ENCODE peak calls at places on chromosomes 2 and 18, in seven cellular contexts. One of them, this sample, is unnamed. For H3K9me3, the result is how much of the 10 kb centered on the place peaks cover.

GRCh38 chr2:233343171-233343705 is 11.1 kb upstream of the DGKD start:
- DNase-seq in A549: no peak
- DNase-seq in fibroblast of lung: no peak
- DNase-seq in H9: no peak
- DNase-seq in GM12878: no peak
- DNase-seq in neural progenitor cell: no peak
- DNase-seq in H1: no peak
- DNase-seq in this sample: no peak

GRCh38 chr2:96763511-96764252 is 3.0 kb downstream of the CNNM4 start:
- DNase-seq in A549: no peak
- DNase-seq in fibroblast of lung: no peak
- DNase-seq in H9: peak
- DNase-seq in GM12878: no peak
- DNase-seq in neural progenitor cell: peak
- DNase-seq in H1: peak
- DNase-seq in this sample: peak

GRCh38 chr2:189147361-189147760 is 32.2 kb downstream of the COL5A2 start:
- DNase-seq in A549: no peak
- DNase-seq in fibroblast of lung: no peak
- DNase-seq in H9: no peak
- DNase-seq in GM12878: no peak
- DNase-seq in neural progenitor cell: no peak
- DNase-seq in H1: no peak
- DNase-seq in this sample: no peak

GRCh38 chr2:29700560-29700959 is 220.8 kb downstream of the ALK start:
- DNase-seq in A549: no peak
- DNase-seq in fibroblast of lung: no peak
- DNase-seq in H9: no peak
- DNase-seq in GM12878: no peak
- DNase-seq in neural progenitor cell: no peak
- DNase-seq in H1: no peak
- DNase-seq in this sample: no peak

GRCh38 chr2:135785032-135785431 is 43.4 kb downstream of the UBXN4 start:
- DNase-seq in A549: no peak
- DNase-seq in fibroblast of lung: no peak
- DNase-seq in H9: no peak
- DNase-seq in GM12878: no peak
- DNase-seq in neural progenitor cell: no peak
- DNase-seq in H1: no peak
- DNase-seq in this sample: no peak

GRCh38 chr2:20008703-20009102 is 3.8 kb downstream of the MATN3 start:
- DNase-seq in A549: peak
- DNase-seq in fibroblast of lung: no peak
- DNase-seq in H9: no peak
- DNase-seq in GM12878: no peak
- DNase-seq in neural progenitor cell: no peak
- DNase-seq in H1: no peak
- DNase-seq in this sample: peak

GRCh38 chr2:200616193-200616592 is 30.4 kb downstream of the AOX1 start:
- DNase-seq in A549: no peak
- DNase-seq in fibroblast of lung: no peak
- DNase-seq in H9: no peak
- DNase-seq in GM12878: no peak
- DNase-seq in neural progenitor cell: no peak
- DNase-seq in H1: no peak
- DNase-seq in this sample: no peak

GRCh38 chr2:50118951-50119702 is 912.8 kb downstream of the NRXN1 start:
- DNase-seq in A549: no peak
- DNase-seq in fibroblast of lung: no peak
- DNase-seq in H9: peak
- DNase-seq in GM12878: no peak
- DNase-seq in neural progenitor cell: peak
- DNase-seq in H1: no peak
- DNase-seq in this sample: no peak

GRCh38 chr2:223545830-223546229 is 56.3 kb downstream of the SCG2 start:
- DNase-seq in A549: no peak
- DNase-seq in fibroblast of lung: peak
- DNase-seq in H9: no peak
- DNase-seq in GM12878: no peak
- DNase-seq in neural progenitor cell: no peak
- DNase-seq in H1: no peak
- DNase-seq in this sample: no peak

GRCh38 chr2:179842498-179843153 is 18.8 kb downstream of the ZNF385B start:
- DNase-seq in A549: peak
- DNase-seq in fibroblast of lung: peak
- DNase-seq in H9: peak
- DNase-seq in GM12878: no peak
- DNase-seq in neural progenitor cell: peak
- DNase-seq in H1: peak
- DNase-seq in this sample: peak

GRCh38 chr2:204353823-204354222 is 191.5 kb upstream of the PARD3B start:
- DNase-seq in A549: no peak
- DNase-seq in fibroblast of lung: peak
- DNase-seq in H9: no peak
- DNase-seq in GM12878: no peak
- DNase-seq in neural progenitor cell: no peak
- DNase-seq in H1: no peak
- DNase-seq in this sample: no peak

GRCh38 chr2:15825276-15826060 is 114.9 kb upstream of the MYCN start:
- DNase-seq in A549: no peak
- DNase-seq in fibroblast of lung: no peak
- DNase-seq in H9: no peak
- DNase-seq in GM12878: no peak
- DNase-seq in neural progenitor cell: peak
- DNase-seq in H1: no peak
- DNase-seq in this sample: no peak

GRCh38 chr2:229154381-229154780 is 116.7 kb downstream of the PID1 start:
- DNase-seq in A549: no peak
- DNase-seq in fibroblast of lung: no peak
- DNase-seq in H9: no peak
- DNase-seq in GM12878: no peak
- DNase-seq in neural progenitor cell: no peak
- DNase-seq in H1: no peak
- DNase-seq in this sample: no peak

GRCh38 chr2:237700583-237701032 is 73.2 kb downstream of the LRRFIP1 start:
- DNase-seq in A549: no peak
- DNase-seq in fibroblast of lung: peak
- DNase-seq in H9: no peak
- DNase-seq in GM12878: peak
- DNase-seq in neural progenitor cell: no peak
- DNase-seq in H1: no peak
- DNase-seq in this sample: peak

GRCh38 chr18:26540041-26540628 is 8.2 kb downstream of the KCTD1 start:
- DNase-seq in A549: peak
- DNase-seq in fibroblast of lung: no peak
- DNase-seq in H9: no peak
- DNase-seq in GM12878: no peak
- DNase-seq in neural progenitor cell: no peak
- DNase-seq in H1: no peak
- DNase-seq in this sample: no peak

GRCh38 chr2:230968921-230969672 is 26.8 kb upstream of the SPATA3 start:
- DNase-seq in A549: no peak
- DNase-seq in fibroblast of lung: no peak
- DNase-seq in H9: no peak
- DNase-seq in GM12878: no peak
- DNase-seq in neural progenitor cell: no peak
- DNase-seq in H1: no peak
- DNase-seq in this sample: no peak

GRCh38 chr2:101251844-101252407 is 760 bp upstream of the CNOT11 start:
- DNase-seq in A549: peak
- DNase-seq in fibroblast of lung: no peak
- DNase-seq in H9: peak
- DNase-seq in GM12878: no peak
- DNase-seq in neural progenitor cell: peak
- DNase-seq in H1: peak
- DNase-seq in this sample: peak

GRCh38 chr2:218368621-218369153 is 12.0 kb downstream of the CATIP start:
- DNase-seq in A549: no peak
- DNase-seq in fibroblast of lung: peak
- DNase-seq in H9: peak
- DNase-seq in GM12878: no peak
- DNase-seq in neural progenitor cell: peak
- DNase-seq in H1: peak
- DNase-seq in this sample: no peak

GRCh38 chr2:166373951-166374350 is 1.8 kb downstream of the SCN9A start:
- DNase-seq in A549: peak
- DNase-seq in fibroblast of lung: peak
- DNase-seq in H9: no peak
- DNase-seq in GM12878: no peak
- DNase-seq in neural progenitor cell: no peak
- DNase-seq in H1: no peak
- DNase-seq in this sample: peak

GRCh38 chr2:130728549-130729310 is at the start of gene GPR148:
- DNase-seq in A549: no peak
- DNase-seq in fibroblast of lung: no peak
- DNase-seq in H9: no peak
- DNase-seq in GM12878: no peak
- DNase-seq in neural progenitor cell: no peak
- DNase-seq in H1: no peak
- DNase-seq in this sample: no peak

GRCh38 chr2:105950521-105951389 is 206.0 kb downstream of the NCK2 start:
- DNase-seq in A549: no peak
- DNase-seq in fibroblast of lung: no peak
- DNase-seq in H9: peak
- DNase-seq in GM12878: no peak
- DNase-seq in neural progenitor cell: peak
- DNase-seq in H1: peak
- DNase-seq in this sample: peak

GRCh38 chr2:215769246-215769645 is 244.1 kb downstream of the MREG start:
- DNase-seq in A549: no peak
- DNase-seq in fibroblast of lung: no peak
- DNase-seq in H9: no peak
- DNase-seq in GM12878: no peak
- DNase-seq in neural progenitor cell: no peak
- DNase-seq in H1: no peak
- DNase-seq in this sample: no peak

GRCh38 chr18:31683968-31684278 is 458 bp downstream of the B4GALT6 start:
- DNase-seq in A549: no peak
- DNase-seq in fibroblast of lung: no peak
- DNase-seq in H9: no peak
- DNase-seq in GM12878: no peak
- DNase-seq in neural progenitor cell: no peak
- DNase-seq in H1: no peak
- DNase-seq in this sample: no peak

DNA sequence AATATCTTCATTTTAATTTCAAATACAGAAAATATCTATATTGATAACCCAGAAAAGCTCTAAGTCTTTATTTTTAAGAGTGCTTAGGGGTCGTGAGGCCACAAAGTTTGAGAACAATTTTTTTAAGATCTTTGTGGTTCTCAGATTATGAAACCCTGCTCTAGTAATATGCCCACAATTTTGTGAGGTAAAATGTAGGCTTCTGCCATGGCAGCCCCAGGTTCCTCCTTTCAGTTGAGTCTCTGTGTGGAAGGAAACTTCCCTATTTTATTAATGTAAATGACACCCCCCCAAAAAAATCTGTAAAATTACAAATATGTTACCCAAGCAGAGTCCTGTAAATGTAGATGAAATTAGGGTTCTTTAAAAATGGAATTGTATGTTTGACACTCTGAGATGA is 600.5 kb downstream of the SATB2 start:
- DNase-seq in A549: no peak
- DNase-seq in fibroblast of lung: no peak
- DNase-seq in H9: no peak
- DNase-seq in GM12878: no peak
- DNase-seq in neural progenitor cell: no peak
- DNase-seq in H1: no peak
- DNase-seq in this sample: no peak
- H3K9me3 ChIP-seq in A549: under half
- H3K9me3 ChIP-seq in fibroblast of lung: under half
- H3K9me3 ChIP-seq in H9: under half
- H3K9me3 ChIP-seq in GM12878: under half
- H3K9me3 ChIP-seq in neural progenitor cell: under half
- H3K9me3 ChIP-seq in H1: under half
- H3K9me3 ChIP-seq in this sample: under half

DNA sequence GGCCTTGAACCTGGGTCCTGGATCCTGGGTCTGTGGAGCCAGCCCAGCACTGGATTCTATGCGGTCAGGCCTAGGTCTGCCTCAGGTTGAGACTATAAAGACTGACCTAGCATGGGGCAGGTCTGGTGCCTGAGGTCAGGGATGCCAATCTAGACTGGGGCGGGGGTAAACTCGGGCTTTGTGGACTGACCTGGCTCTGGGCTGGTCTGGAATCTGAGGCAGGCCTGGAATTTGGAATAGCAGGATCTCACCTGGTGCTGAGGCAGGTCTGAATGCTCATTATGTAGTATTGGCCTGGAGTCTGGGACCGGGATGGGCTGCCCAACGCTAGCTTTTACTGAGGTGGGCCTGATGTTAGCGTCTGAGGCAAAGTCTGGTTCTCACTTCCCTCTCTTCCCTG is 256.0 kb downstream of the KIAA1328 start:
- DNase-seq in A549: no peak
- DNase-seq in fibroblast of lung: no peak
- DNase-seq in H9: peak
- DNase-seq in GM12878: no peak
- DNase-seq in neural progenitor cell: peak
- DNase-seq in H1: peak
- DNase-seq in this sample: no peak
- H3K4me2 ChIP-seq in A549: no peak
- H3K4me2 ChIP-seq in fibroblast of lung: no peak
- H3K4me2 ChIP-seq in H9: peak
- H3K4me2 ChIP-seq in GM12878: no peak
- H3K4me2 ChIP-seq in neural progenitor cell: no peak
- H3K4me2 ChIP-seq in H1: no peak
- H3K4me2 ChIP-seq in this sample: no peak

DNA sequence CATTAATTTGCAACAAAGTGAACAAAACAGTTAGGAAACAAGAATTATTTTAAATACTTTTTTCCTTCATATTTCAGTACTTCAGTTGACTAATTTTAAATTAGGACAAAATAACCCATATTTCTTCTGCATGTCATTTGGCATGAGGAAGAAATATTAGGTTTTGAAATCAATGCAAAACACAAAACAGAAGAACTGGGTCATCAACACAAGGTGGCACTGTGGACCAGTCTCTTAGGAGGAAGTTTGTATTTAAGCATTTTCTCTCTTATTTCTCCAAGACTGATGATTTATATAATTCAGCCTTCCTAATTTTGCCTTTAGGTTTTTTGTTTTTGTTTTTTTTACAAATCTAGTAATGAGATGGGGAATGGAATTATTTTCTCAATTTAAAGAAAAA is 352.8 kb upstream of the KCNH7 start:
- DNase-seq in A549: peak
- DNase-seq in fibroblast of lung: peak
- DNase-seq in H9: no peak
- DNase-seq in GM12878: no peak
- DNase-seq in neural progenitor cell: peak
- DNase-seq in H1: no peak
- DNase-seq in this sample: peak
- TF ChIP-seq CTCF in A549: peak
- TF ChIP-seq CTCF in fibroblast of lung: peak
- TF ChIP-seq CTCF in H9: peak
- TF ChIP-seq CTCF in GM12878: peak
- TF ChIP-seq CTCF in neural progenitor cell: peak
- TF ChIP-seq CTCF in H1: peak
- TF ChIP-seq CTCF in this sample: peak

DNA sequence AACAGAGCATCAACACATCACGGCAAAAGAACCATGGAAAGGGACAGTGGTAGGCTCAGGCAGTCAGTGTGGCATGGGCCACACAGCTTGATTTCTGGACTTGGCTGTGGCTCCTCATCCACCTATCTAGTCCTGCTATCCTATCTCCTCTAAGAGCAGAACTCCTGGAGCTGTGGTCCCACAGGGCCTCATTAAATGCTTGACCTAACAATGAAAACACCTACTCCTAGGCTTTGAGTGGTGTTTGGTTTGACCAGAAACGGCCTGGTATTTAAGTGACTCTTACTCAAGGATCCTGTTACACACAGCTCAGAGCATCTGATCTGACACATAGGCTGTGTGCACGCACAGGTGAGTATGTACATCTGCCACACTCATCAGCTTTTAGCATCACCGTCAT is 33.6 kb upstream of the SMAD2 start:
- DNase-seq in A549: no peak
- DNase-seq in fibroblast of lung: no peak
- DNase-seq in H9: no peak
- DNase-seq in GM12878: no peak
- DNase-seq in neural progenitor cell: no peak
- DNase-seq in H1: no peak
- DNase-seq in this sample: no peak
- H3K9me3 ChIP-seq in A549: under half
- H3K9me3 ChIP-seq in fibroblast of lung: under half
- H3K9me3 ChIP-seq in H9: under half
- H3K9me3 ChIP-seq in GM12878: under half
- H3K9me3 ChIP-seq in neural progenitor cell: under half
- H3K9me3 ChIP-seq in H1: under half
- H3K9me3 ChIP-seq in this sample: under half

This sample was measured in hepatocyte.